ENCODE peak calls at places on chromosomes 2 and 18, in six cellular contexts. I is hepatocyte, A is cardiac muscle cell, R is body of pancreas, N is sigmoid colon, P is upper lobe of right lung. X is an unnamed sample. For H3K27me3 and H3K36me3, the result is how much of the 10 kb centered on the place peaks cover.

GRCh38 chr2:82215212-82215611 is 1910.7 kb upstream of the LRRTM1 start:
- DNase-seq in I (no peak), A (no peak), R (no peak), N (no peak), P (peak), X (no peak)

GRCh38 chr2:209579236-209579749 is 155.4 kb downstream of the MAP2 start:
- DNase-seq in I (no peak), A (peak), R (peak), N (no peak), P (no peak), X (no peak)

GRCh38 chr18:26553943-26554342 is 5.6 kb upstream of the KCTD1 start:
- DNase-seq in I (no peak), A (no peak), R (no peak), N (no peak), P (no peak), X (no peak)

GRCh38 chr2:165401285-165401852 is 68.1 kb upstream of the CSRNP3 start:
- DNase-seq in I (peak), A (peak), R (peak), N (no peak), P (no peak), X (peak)

GRCh38 chr18:46243673-46244072 is 139.5 kb downstream of the HAUS1 start:
- DNase-seq in I (no peak), A (no peak), R (no peak), N (no peak), P (no peak), X (no peak)

GRCh38 chr2:24110660-24111303 is 12.4 kb downstream of the PFN4 start:
- DNase-seq in I (no peak), A (no peak), R (no peak), N (no peak), P (no peak), X (no peak)

GRCh38 chr2:22904126-22904684 is 480.8 kb upstream of the KLHL29 start:
- DNase-seq in I (peak), A (peak), R (peak), N (no peak), P (peak), X (no peak)

GRCh38 chr2:45851111-45851510 is 199.6 kb downstream of the PRKCE start:
- DNase-seq in I (no peak), A (no peak), R (no peak), N (no peak), P (no peak), X (peak)

GRCh38 chr2:145759228-145759940 is 1239.5 kb upstream of the ZEB2 start:
- DNase-seq in I (no peak), A (no peak), R (no peak), N (no peak), P (no peak), X (no peak)

GRCh38 chr18:44938396-44939036 is 257.8 kb downstream of the SETBP1 start:
- DNase-seq in I (peak), A (no peak), R (peak), N (no peak), P (no peak), X (no peak)

GRCh38 chr2:239526666-239527415 is 126.0 kb upstream of the HDAC4 start:
- DNase-seq in I (no peak), A (no peak), R (no peak), N (no peak), P (no peak), X (no peak)

GRCh38 chr2:226273440-226273839 is 526.2 kb downstream of the IRS1 start:
- DNase-seq in I (no peak), A (no peak), R (no peak), N (no peak), P (no peak), X (no peak)

GRCh38 chr2:240157147-240157470 is 16.7 kb upstream of the OTOS start:
- DNase-seq in I (no peak), A (no peak), R (no peak), N (peak), P (no peak), X (no peak)

GRCh38 chr18:78622251-78622953 is 357.2 kb upstream of the SALL3 start:
- DNase-seq in I (no peak), A (no peak), R (no peak), N (peak), P (no peak), X (no peak)

GRCh38 chr18:31667185-31667584 is 17.2 kb downstream of the B4GALT6 start:
- DNase-seq in I (no peak), A (peak), R (no peak), N (no peak), P (no peak), X (peak)

GRCh38 chr2:164257794-164258193 is 363.5 kb downstream of the GRB14 start:
- DNase-seq in I (no peak), A (no peak), R (no peak), N (no peak), P (no peak), X (no peak)

GRCh38 chr2:216714412-216714775 is 19.0 kb upstream of the IGFBP5 start:
- DNase-seq in I (no peak), A (no peak), R (no peak), N (no peak), P (no peak), X (peak)

GRCh38 chr2:46347649-46348280 is 50.6 kb downstream of the EPAS1 start:
- DNase-seq in I (no peak), A (no peak), R (no peak), N (no peak), P (no peak), X (no peak)

GRCh38 chr2:74919827-74920226 is 38.6 kb upstream of the POLE4 start:
- DNase-seq in I (peak), A (peak), R (peak), N (no peak), P (peak), X (peak)

GRCh38 chr2:200064879-200065278 is 109.5 kb downstream of the MAIP1 start:
- DNase-seq in I (no peak), A (no peak), R (no peak), N (no peak), P (no peak), X (no peak)

GRCh38 chr2:106566050-106566449 is 78.9 kb downstream of the CD8B2 start:
- DNase-seq in I (peak), A (no peak), R (peak), N (no peak), P (no peak), X (peak)

GRCh38 chr2:194103941-194104655 is 1552.9 kb upstream of the SLC39A10 start:
- DNase-seq in I (no peak), A (peak), R (no peak), N (no peak), P (no peak), X (no peak)

GRCh38 chr2:120444691-120445240 is 98.8 kb downstream of the INHBB start:
- DNase-seq in I (no peak), A (no peak), R (no peak), N (peak), P (no peak), X (no peak)

GRCh38 chr18:48151421-48152095 is 221.1 kb upstream of the SMAD2 start:
- DNase-seq in I (peak), A (no peak), R (no peak), N (no peak), P (no peak), X (no peak)

GRCh38 chr2:168079236-168079635 is 168.2 kb downstream of the STK39 start:
- DNase-seq in I (no peak), A (no peak), R (no peak), N (no peak), P (no peak), X (no peak)

GRCh38 chr18:73563345-73563744 is 584.3 kb downstream of the FBXO15 start:
- DNase-seq in I (no peak), A (peak), R (no peak), N (no peak), P (no peak), X (peak)

GRCh38 chr2:128638311-128638710 is 319.6 kb upstream of the HS6ST1 start:
- DNase-seq in I (no peak), A (no peak), R (peak), N (no peak), P (peak), X (no peak)

GRCh38 chr18:57737661-57738060 is 65.5 kb downstream of the ATP8B1 start:
- DNase-seq in I (peak), A (peak), R (peak), N (peak), P (peak), X (peak)

GRCh38 chr2:176001281-176001902 is 675 bp downstream of the LNPK start:
- DNase-seq in I (peak), A (peak), R (peak), N (peak), P (peak), X (peak)

GRCh38 chr2:11778923-11779757 is 32.7 kb downstream of the LPIN1 start:
- DNase-seq in I (peak), A (peak), R (peak), N (peak), P (peak), X (peak)

GRCh38 chr2:1808921-1809551 is 64.7 kb upstream of the PXDN start:
- DNase-seq in I (no peak), A (no peak), R (no peak), N (peak), P (no peak), X (no peak)

GRCh38 chr2:196314780-196315179 is 143.4 kb upstream of the STK17B start:
- DNase-seq in I (no peak), A (no peak), R (no peak), N (no peak), P (no peak), X (no peak)

GRCh38 chr18:62044490-62045000 is 142.3 kb downstream of the PIGN start:
- DNase-seq in I (no peak), A (peak), R (no peak), N (no peak), P (no peak), X (no peak)

GRCh38 chr2:111155610-111156009 is 34.9 kb downstream of the BCL2L11 start:
- DNase-seq in I (no peak), A (no peak), R (no peak), N (no peak), P (no peak), X (peak)

DNA sequence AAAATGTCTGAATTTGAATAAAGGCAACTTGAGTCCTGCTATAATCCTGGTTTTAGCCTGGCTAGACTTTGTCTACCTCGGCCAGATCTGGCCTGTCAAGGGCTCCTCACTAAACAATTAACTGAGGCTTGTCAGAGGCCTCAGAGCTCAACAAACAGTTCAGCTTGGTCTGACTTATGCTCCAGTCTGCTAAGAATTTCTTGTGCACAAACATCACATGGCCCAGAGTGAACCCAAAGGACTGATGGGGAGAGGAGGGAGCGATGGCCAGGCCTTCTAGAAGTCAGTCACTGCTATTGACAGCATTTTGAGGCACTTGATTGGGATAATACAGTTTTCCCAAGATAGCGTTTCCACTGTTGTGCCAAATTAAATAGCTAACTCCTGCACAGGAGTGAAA is 555.1 kb upstream of the ID2 start:
- DNase-seq in I (no peak), A (no peak), R (no peak), N (no peak), P (no peak), X (no peak)
- H3K27me3 ChIP-seq in I (under half), A (under half), R (under half), N (under half), P (under half), X (under half)

DNA sequence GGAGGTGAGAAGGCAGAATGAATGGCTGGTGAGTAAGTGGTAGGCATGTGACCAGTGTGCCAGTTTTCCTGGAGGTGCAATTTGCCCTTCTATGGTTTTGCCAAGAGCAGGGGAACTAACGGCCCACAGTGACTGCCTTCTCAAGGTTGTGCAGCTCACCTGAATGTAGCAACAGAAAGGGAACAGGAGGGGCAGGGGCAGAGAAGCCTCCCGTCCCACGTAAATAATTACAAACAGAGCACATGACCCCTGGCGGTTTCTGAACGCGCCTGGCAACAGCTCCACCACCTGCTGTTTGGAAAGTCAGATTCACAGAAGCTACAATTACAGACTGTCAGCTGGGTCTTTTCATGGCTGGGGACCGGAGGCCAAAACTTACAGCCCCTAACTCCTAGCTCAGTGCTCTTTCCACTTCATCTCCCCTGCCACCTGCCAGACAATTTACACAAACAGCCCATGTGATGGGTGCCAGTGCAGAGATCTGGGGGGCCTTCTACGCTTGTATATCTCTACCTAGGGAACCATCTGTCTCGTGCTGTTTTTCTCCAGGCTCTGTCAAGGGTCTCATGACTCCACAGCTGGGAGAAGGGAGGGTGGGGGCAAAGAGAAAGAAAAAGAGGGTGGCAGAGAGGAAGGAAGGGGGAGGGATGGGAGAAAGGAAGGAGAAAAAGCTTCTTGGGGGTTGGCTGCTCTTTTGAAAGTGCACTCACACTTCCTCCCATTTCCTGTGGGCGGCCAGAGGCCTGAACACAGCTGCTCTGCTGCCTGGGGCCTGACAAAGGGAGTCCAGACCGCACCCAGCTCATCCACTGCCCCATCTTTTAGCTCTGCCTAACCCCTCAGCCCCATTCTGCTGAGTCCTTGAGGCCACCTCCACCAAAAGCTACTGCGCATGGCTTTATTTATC is 69.5 kb downstream of the POLR1A start:
- DNase-seq in I (peak), A (peak), R (peak), N (peak), P (peak), X (peak)
- TF ChIP-seq CTCF in I (peak), A (peak), R (peak), N (peak), P (no peak), X (peak)

GRCh38 chr2:135980450-135981080 is 4.9 kb downstream of the DARS1 start:
- DNase-seq in I (no peak), A (no peak), R (no peak), N (no peak), P (no peak), X (no peak)
- H3K36me3 ChIP-seq in I (under half), A (under half), R (under half), N (under half), P (half or more), X (under half)

DNA sequence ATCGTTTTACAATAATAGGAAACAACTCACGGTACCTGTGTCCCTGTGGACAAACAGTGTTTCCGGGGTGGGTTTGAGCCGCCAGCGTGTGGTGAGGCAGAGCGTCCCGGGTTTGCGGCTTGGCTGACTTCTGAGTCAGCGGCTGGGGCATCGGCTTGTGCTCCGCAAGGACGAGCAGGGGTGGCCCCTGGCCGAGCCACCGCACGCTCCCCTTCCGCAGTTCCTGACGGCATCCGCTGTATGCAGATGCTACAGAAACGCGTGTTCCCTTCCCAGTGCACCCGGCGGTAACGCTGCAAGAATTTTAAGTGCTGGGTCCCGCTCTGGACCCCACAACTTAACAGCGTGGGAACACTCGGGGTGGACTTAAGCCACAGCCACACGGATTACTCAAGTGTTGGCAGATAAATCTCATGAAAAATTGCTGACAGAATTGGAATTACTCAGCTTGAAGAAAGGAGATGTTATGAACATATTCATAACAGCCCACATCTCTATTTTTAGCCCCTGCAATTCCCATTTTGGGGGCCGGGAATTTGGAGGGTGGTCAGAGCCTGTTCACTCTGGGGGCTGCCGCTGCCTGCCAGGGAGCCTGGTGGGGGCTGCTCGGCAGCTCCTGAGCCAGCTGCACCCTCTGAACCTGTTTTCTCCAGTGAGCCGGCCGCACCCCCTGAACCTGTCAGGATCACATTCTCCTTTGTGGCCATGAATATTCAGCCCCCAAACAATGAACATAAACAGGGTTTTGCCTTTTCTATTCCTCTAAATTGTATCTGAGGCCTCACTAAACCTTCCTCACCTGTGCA is 12.6 kb upstream of the KCNG2 start:
- DNase-seq in I (no peak), A (peak), R (no peak), N (peak), P (peak), X (no peak)
- H3K27me3 ChIP-seq in I (under half), A (half or more), R (under half), N (under half), P (half or more), X (under half)

GRCh38 chr18:12462242-12462641 is 54.5 kb downstream of the PRELID3A start:
- DNase-seq in I (no peak), A (no peak), R (no peak), N (no peak), P (no peak), X (no peak)
- TF ChIP-seq CTCF in I (no peak), A (no peak), R (no peak), N (no peak), P (no peak), X (no peak)

GRCh38 chr2:54652540-54652939 is 70.9 kb upstream of the EML6 start:
- DNase-seq in I (no peak), A (no peak), R (no peak), N (no peak), P (no peak), X (peak)

GRCh38 chr2:54650612-54651011 is 72.8 kb upstream of the EML6 start:
- DNase-seq in I (no peak), A (no peak), R (no peak), N (no peak), P (no peak), X (no peak)

GRCh38 chr2:54649633-54650032 is 73.8 kb upstream of the EML6 start:
- DNase-seq in I (no peak), A (no peak), R (no peak), N (no peak), P (no peak), X (no peak)

GRCh38 chr2:54649191-54649590 is 74.3 kb upstream of the EML6 start:
- DNase-seq in I (no peak), A (no peak), R (no peak), N (no peak), P (no peak), X (no peak)

DNA sequence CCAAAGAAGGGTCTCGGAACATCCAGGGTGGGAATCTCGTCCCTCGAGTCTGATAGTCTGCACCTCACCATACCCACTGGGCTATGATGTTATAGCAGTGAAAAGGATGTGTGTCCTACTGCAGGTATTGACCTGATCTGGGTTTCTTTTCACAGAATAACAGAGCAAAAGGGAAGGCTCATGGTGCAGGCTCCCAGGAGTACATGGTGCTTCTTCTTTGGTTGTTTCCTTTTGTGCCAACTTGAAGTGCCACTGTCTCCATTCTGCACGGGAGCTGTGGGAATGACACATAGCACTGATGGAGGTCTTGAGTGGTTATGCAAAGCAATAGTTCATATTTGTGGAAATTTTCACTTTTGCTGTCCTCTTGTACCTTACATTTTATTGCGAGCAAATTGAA is 72.2 kb upstream of the EML6 start:
- DNase-seq in I (no peak), A (no peak), R (no peak), N (no peak), P (no peak), X (no peak)
- H3K36me3 ChIP-seq in I (under half), A (half or more), R (half or more), N (half or more), P (half or more), X (half or more)

GRCh38 chr2:43239981-43240761 is 13.8 kb upstream of the ZFP36L2 start:
- DNase-seq in I (no peak), A (no peak), R (no peak), N (no peak), P (no peak), X (no peak)
- H3K27me3 ChIP-seq in I (under half), A (under half), R (under half), N (under half), P (under half), X (under half)

X was measured in bronchial epithelial cell.